ENCODE peak calls at places on chromosome 3, in ten cellular contexts. E is GM20000; F is pancreas; Z is neural crest cell; Y is H1; A is HFFc6; H is uterus; B is lower leg skin; U is A549; V is CD8-positive, alpha-beta T cell. N is an unnamed sample.
A peak's percentile ranks its signal among the peaks of the same experiment; 100 is the strongest.

GRCh38 chr3:162368377-162368776 is 871.8 kb downstream of the OTOL1 start:
- DNase-seq in Z (no peak), A (no peak), U (no peak), Y (no peak), B (no peak), H (no peak), V (no peak), F (no peak), E (no peak), N (no peak)

GRCh38 chr3:195246608-195247007 is 24.4 kb downstream of the XXYLT1 start:
- DNase-seq in H (no peak), Y (no peak), B (peak; percentile 60), F (no peak), Z (no peak), V (no peak), A (no peak), U (no peak), E (no peak), N (no peak)

GRCh38 chr3:174321549-174321948 is 537.6 kb upstream of the NAALADL2 start:
- DNase-seq in Z (no peak), B (no peak), E (no peak), V (no peak), A (no peak), H (no peak), F (no peak), Y (no peak), U (no peak), N (no peak)

GRCh38 chr3:15405448-15406050 is 21.8 kb downstream of the METTL6 start:
- DNase-seq in Y (no peak), B (no peak), V (no peak), F (no peak), H (no peak), U (peak; percentile 69), A (peak; percentile 61), E (peak; percentile 50), Z (no peak), N (no peak)

GRCh38 chr3:33318709-33319380 is 41.6 kb downstream of the FBXL2 start:
- DNase-seq in F (no peak), H (no peak), E (no peak), V (no peak), A (no peak), B (no peak), Y (no peak), U (peak; percentile 18), Z (no peak), N (no peak)

GRCh38 chr3:141152130-141152529 is 79.5 kb upstream of the PXYLP1 start:
- DNase-seq in Y (peak; percentile 42), H (no peak), V (no peak), B (peak; percentile 82), U (no peak), A (no peak), E (no peak), Z (no peak), F (no peak), N (no peak)

GRCh38 chr3:125125822-125126245 is 70.0 kb upstream of the HEG1 start:
- DNase-seq in H (no peak), A (peak; percentile 98), E (no peak), U (no peak), V (no peak), B (no peak), Z (no peak), Y (no peak), F (peak; percentile 29), N (peak; percentile 94)

GRCh38 chr3:38009807-38010591 is 19.4 kb downstream of the VILL start:
- DNase-seq in Z (no peak), Y (no peak), U (no peak), B (no peak), E (no peak), A (no peak), H (no peak), F (no peak), V (no peak), N (no peak)

GRCh38 chr3:71376911-71377310 is 206.6 kb downstream of the FOXP1 start:
- DNase-seq in A (no peak), H (no peak), E (no peak), V (no peak), Y (no peak), F (no peak), B (no peak), Z (no peak), U (no peak), N (no peak)

GRCh38 chr3:71987828-71988227 is 202.9 kb upstream of the PROK2 start:
- DNase-seq in A (no peak), Z (no peak), H (no peak), B (no peak), U (no peak), Y (no peak), F (no peak), E (no peak), V (no peak), N (peak; percentile 20)

DNA sequence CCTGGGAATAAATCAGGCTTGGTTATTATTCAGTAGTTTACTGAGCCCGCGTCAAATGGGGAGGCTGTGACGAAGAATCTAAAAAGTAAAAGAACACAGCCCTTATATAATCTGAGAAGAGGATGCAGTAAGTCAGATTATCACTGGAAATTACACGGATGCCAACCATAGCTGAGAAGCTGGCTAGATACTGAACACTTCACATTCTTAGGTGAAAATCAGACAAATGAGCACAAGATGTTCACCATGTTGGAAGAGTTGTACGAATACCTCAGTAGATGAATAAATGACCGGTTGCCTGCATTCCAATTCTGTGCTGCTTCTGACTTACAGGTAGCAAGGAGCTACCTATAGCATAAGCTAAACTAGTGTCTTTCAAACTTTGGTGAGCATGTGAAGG is 254.3 kb downstream of the THRB start:
- DNase-seq in E (no peak), U (no peak), V (no peak), H (no peak), A (no peak), Y (no peak), Z (no peak), F (no peak), B (no peak), N (no peak)
- TF ChIP-seq CTCF in E (no peak), U (no peak), V (no peak), H (no peak), A (no peak), Y (no peak), Z (no peak), F (no peak), B (no peak), N (no peak)

GRCh38 chr3:191139771-191140170 is 59.3 kb upstream of the OSTN start:
- DNase-seq in E (no peak), Y (no peak), H (no peak), U (no peak), A (no peak), V (no peak), F (no peak), Z (no peak), B (no peak), N (peak; percentile 13)

GRCh38 chr3:191133359-191133758 is 65.7 kb upstream of the OSTN start:
- DNase-seq in H (no peak), Z (no peak), Y (no peak), F (no peak), V (no peak), B (no peak), U (no peak), A (no peak), E (no peak), N (no peak)

GRCh38 chr3:191135175-191135574 is 63.9 kb upstream of the OSTN start:
- DNase-seq in U (no peak), V (no peak), Z (no peak), H (no peak), E (no peak), F (no peak), B (no peak), Y (no peak), A (no peak), N (no peak)

GRCh38 chr3:191138937-191139336 is 60.1 kb upstream of the OSTN start:
- DNase-seq in U (no peak), B (no peak), V (no peak), F (no peak), E (no peak), A (no peak), Z (no peak), Y (no peak), H (no peak), N (no peak)

GRCh38 chr3:191136347-191136746 is 62.7 kb upstream of the OSTN start:
- DNase-seq in Z (no peak), U (peak; percentile 8), H (no peak), F (no peak), A (peak; percentile 20), B (no peak), E (peak; percentile 37), Y (no peak), V (no peak), N (no peak)
- TF ChIP-seq CTCF in Z (peak; percentile 34), U (peak; percentile 20), H (no peak), F (no peak), A (peak; percentile 78), B (no peak), E (peak; percentile 32), Y (no peak), V (no peak), N (peak; percentile 50)

GRCh38 chr3:155854147-155854940 is at the start of gene SLC33A1:
- DNase-seq in F (peak; percentile 100), H (peak; percentile 99), A (peak; percentile 99), B (peak; percentile 100), E (peak; percentile 94), U (peak; percentile 100), Y (peak; percentile 98), V (peak; percentile 98), Z (peak; percentile 96), N (peak; percentile 97)

GRCh38 chr3:155847993-155848392 is 6.2 kb downstream of the SLC33A1 start:
- DNase-seq in A (no peak), F (no peak), E (no peak), Y (no peak), V (no peak), Z (no peak), B (no peak), H (no peak), U (no peak), N (no peak)

DNA sequence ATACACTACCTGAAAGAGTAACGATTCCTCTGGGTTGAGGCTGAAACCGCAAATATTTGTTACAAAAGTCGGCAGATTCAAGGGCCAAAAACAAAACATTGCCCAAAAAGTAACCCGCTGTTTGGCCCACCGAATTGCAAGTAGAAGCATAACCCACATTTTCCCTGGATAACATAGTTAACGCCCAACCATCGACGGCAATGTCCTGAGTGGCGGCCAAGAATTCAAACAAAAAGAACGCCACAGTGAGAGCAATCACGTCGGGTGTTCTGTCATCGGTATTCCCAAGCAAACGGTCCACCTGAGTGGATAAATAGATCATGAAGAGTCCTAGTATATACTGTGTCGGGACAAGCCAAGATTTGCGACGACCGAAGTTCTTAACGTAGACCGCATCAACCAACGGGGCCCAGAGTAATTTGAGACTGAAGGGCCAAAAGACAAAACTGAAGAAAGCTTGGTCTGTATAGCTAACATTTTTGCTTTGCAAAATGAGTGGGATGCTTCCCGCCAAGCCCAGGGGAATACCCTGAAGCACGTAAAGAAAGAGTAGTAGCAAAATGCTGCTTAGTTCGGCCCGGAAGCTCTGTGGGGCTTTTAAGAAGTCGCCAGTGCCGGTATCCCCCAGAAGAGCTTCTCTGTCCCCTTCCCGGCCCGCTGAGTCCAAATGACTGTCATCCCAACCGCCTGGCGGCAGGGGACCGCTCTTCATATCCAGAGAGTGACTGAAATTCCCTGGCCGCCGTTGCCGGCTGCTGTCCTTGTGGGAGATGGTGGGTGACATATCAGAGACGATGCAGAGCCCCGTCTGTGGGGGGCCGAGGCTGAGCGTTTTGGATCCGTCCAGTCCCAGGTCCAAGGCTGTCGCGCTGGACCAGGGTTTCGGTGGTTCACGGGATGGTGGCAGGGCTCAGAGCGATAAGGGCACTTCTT is 747 bp downstream of the SLC33A1 start:
- DNase-seq in Z (peak; percentile 14), V (peak; percentile 7), E (peak; percentile 25), Y (no peak), A (no peak), H (no peak), B (peak; percentile 90), F (no peak), U (peak; percentile 12), N (no peak)
- TF ChIP-seq CTCF in Z (peak; percentile 44), V (no peak), E (no peak), Y (no peak), A (peak; percentile 42), H (no peak), B (no peak), F (no peak), U (no peak), N (no peak)

GRCh38 chr3:73513260-73513659 is 111.5 kb downstream of the PDZRN3 start:
- DNase-seq in U (peak; percentile 18), V (no peak), E (no peak), B (no peak), F (peak; percentile 86), Y (no peak), Z (no peak), A (no peak), H (no peak), N (no peak)
- TF ChIP-seq CTCF in U (no peak), V (no peak), E (no peak), B (no peak), F (no peak), Y (no peak), Z (no peak), A (no peak), H (no peak), N (no peak)